ENCODE peak calls at places on chromosomes 7 and 10, in ten cellular contexts. Y is fibroblast of lung, D is chondrocyte, P is transverse colon, R is astrocyte, C is A549, W is ascending aorta, J is MCF 10A, L is tibial nerve, I is cardiac fibroblast. H is an unnamed sample.

GRCh38 chr7:2241580-2242540 is at the start of the genes MRM2 and NUDT1:
- DNase-seq in I (peak; percentile 73), Y (peak; percentile 68), D (no peak), R (peak; percentile 52), W (peak; percentile 92), P (peak; percentile 87), L (peak; percentile 85), J (peak; percentile 82), C (peak; percentile 82), H (peak; percentile 93)

GRCh38 chr7:157339777-157340677 is 3.2 kb downstream of the DNAJB6 start:
- DNase-seq in J (peak; percentile 87), Y (peak; percentile 56), C (peak; percentile 75), D (no peak), L (peak; percentile 61), R (peak; percentile 44), W (peak; percentile 82), P (peak; percentile 70), I (peak; percentile 79), H (peak; percentile 67)

GRCh38 chr7:35268953-35269352 is 15.1 kb upstream of the TBX20 start:
- DNase-seq in Y (no peak), R (no peak), I (no peak), C (no peak), L (no peak), D (no peak), P (no peak), J (no peak), W (no peak), H (no peak)

GRCh38 chr7:94417921-94418320 is 23.2 kb downstream of the COL1A2 start:
- DNase-seq in J (no peak), L (no peak), P (no peak), D (no peak), W (no peak), I (peak; percentile 29), C (no peak), Y (no peak), R (no peak), H (no peak)

GRCh38 chr7:94394399-94395140 is at the start of gene COL1A2:
- DNase-seq in I (peak; percentile 99), W (peak; percentile 95), Y (peak; percentile 99), C (no peak), P (peak; percentile 48), D (peak; percentile 99), J (no peak), L (peak; percentile 66), R (peak; percentile 98), H (peak; percentile 66)

GRCh38 chr7:97871659-97872024 is 566 bp downstream of the ASNS start:
- DNase-seq in I (no peak), C (no peak), L (no peak), W (no peak), P (no peak), D (no peak), J (no peak), Y (no peak), R (no peak), H (no peak)

GRCh38 chr10:47043928-47044544 is 132.8 kb downstream of the PTPN20 start:
- DNase-seq in L (no peak), I (no peak), C (no peak), Y (no peak), D (peak; percentile 60), P (no peak), W (no peak), R (no peak), J (no peak), H (no peak)

GRCh38 chr7:55144333-55144954 is 125.6 kb downstream of the EGFR start:
- DNase-seq in P (no peak), W (no peak), I (no peak), Y (no peak), J (no peak), R (no peak), D (no peak), C (peak; percentile 31), L (no peak), H (no peak)

DNA sequence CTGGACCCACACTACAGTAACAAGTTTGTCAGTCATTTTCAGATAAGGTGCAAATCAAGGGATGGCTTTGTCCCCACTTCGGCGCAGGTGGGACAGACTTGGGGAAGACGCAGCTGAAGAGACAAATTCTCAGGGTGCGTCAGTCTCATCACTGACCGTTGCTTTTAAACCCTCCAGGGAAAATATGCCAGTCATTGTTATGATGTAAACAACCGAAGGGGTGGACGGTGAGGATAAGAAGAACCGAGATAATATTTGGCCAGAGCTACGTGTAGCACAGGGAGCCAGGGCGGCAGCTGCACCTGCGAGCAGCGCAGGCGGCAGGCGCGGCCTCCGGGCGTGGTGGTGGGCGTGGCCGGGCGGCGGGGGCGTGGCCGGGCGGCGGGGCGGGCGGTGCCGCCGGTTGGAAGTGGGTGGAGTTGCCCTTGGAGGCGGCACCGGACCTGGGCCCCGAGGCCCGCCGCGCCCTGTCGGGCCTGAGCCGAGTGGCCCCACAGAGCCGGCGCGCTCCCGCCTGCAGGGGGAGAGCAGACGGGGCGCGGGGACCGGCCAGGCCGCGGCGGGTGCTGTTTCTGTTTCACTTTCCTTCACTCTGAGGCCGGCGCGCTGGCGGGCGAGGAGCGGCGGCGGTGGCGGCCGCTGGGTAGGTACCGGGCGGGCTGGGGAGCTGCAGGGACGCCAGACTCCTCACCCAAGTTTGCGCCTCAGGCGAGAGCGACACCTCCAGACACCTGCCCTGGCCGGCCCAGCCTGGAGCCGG is at the start of gene PCGF5:
- DNase-seq in W (peak; percentile 94), R (peak; percentile 68), L (peak; percentile 74), D (peak; percentile 94), Y (peak; percentile 86), C (peak; percentile 80), P (peak; percentile 95), J (peak; percentile 89), I (peak; percentile 92), H (peak; percentile 93)
- TF ChIP-seq CTCF in W (peak; percentile 22), R (no peak), L (peak; percentile 26), D (peak; percentile 59), Y (peak; percentile 22), C (peak; percentile 21), P (peak; percentile 32), J (peak; percentile 9), I (no peak), H (no peak)

GRCh38 chr7:100946766-100947365 is 2.5 kb upstream of the MUC3A start:
- DNase-seq in R (no peak), P (no peak), J (no peak), C (no peak), W (no peak), I (no peak), D (no peak), L (no peak), Y (no peak), H (no peak)
- TF ChIP-seq CTCF in R (no peak), P (no peak), J (no peak), C (no peak), W (no peak), I (no peak), D (no peak), L (no peak), Y (no peak), H (no peak)

GRCh38 chr7:87600130-87601124 is at the start of gene ABCB1:
- DNase-seq in L (no peak), J (no peak), I (peak; percentile 15), C (peak; percentile 4), W (peak; percentile 66), Y (peak; percentile 79), D (peak; percentile 68), P (peak; percentile 75), R (peak; percentile 66), H (peak; percentile 63)
- TF ChIP-seq CTCF in L (no peak), J (no peak), I (no peak), C (no peak), W (no peak), Y (no peak), D (no peak), P (no peak), R (no peak), H (no peak)

DNA sequence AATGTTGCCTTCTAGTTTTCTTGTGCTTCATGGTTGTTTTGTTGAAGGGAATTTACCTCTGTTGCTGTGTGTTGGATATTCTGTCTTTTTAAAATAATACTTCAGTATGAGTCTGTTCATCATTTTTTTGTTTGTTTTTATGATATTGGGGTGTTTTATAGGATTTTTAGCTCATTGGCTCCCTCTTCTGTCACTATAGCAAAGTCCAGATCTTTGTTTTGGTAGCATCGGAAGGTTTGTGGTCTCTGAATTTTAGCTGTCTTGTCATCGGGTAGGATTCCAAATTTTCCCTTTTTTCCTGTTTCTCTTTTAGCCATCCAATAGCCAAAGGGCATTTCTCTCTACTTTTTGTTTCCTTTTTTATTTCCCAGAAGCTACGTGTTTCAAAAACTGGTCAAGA is 91.4 kb downstream of the EXOC4 start:
- DNase-seq in D (no peak), C (peak; percentile 7), R (no peak), P (no peak), L (no peak), Y (no peak), I (peak; percentile 47), W (no peak), J (peak; percentile 6), H (no peak)
- TF ChIP-seq CTCF in D (peak; percentile 85), C (peak; percentile 56), R (peak; percentile 55), P (no peak), L (no peak), Y (peak; percentile 58), I (peak; percentile 48), W (no peak), J (peak; percentile 40), H (peak; percentile 24)

H was measured in nephron progenitor cell.